ENCODE peak calls at places on chromosome 17, in five cellular contexts. One of them, this sample, is unnamed. For H3K9me3, the result is how much of the 10 kb centered on the place peaks cover.

GRCh38 chr17:57331423-57331822 is 75.1 kb downstream of the MSI2 start:
- DNase-seq in upper lobe of left lung: no peak
- DNase-seq in OCI-LY7: no peak
- DNase-seq in IMR-90: no peak
- DNase-seq in fibroblast of lung: no peak
- DNase-seq in this sample: no peak

GRCh38 chr17:77815127-77815905 is 143.2 kb upstream of the TNRC6C start:
- DNase-seq in upper lobe of left lung: no peak
- DNase-seq in OCI-LY7: no peak
- DNase-seq in IMR-90: no peak
- DNase-seq in fibroblast of lung: no peak
- DNase-seq in this sample: no peak

GRCh38 chr17:37519241-37519985 is 29.7 kb downstream of the DUSP14 start:
- DNase-seq in upper lobe of left lung: no peak
- DNase-seq in OCI-LY7: no peak
- DNase-seq in IMR-90: peak
- DNase-seq in fibroblast of lung: peak
- DNase-seq in this sample: no peak

GRCh38 chr17:41710472-41711090 is 1.6 kb upstream of the GAST start:
- DNase-seq in upper lobe of left lung: no peak
- DNase-seq in OCI-LY7: no peak
- DNase-seq in IMR-90: peak
- DNase-seq in fibroblast of lung: peak
- DNase-seq in this sample: peak

GRCh38 chr17:67474081-67474661 is 97.1 kb downstream of the PITPNC1 start:
- DNase-seq in upper lobe of left lung: no peak
- DNase-seq in OCI-LY7: no peak
- DNase-seq in IMR-90: peak
- DNase-seq in fibroblast of lung: peak
- DNase-seq in this sample: no peak

GRCh38 chr17:69967910-69968411 is 107.1 kb upstream of the KCNJ16 start:
- DNase-seq in upper lobe of left lung: no peak
- DNase-seq in OCI-LY7: no peak
- DNase-seq in IMR-90: peak
- DNase-seq in fibroblast of lung: peak
- DNase-seq in this sample: peak

GRCh38 chr17:31596382-31597323 is 205.2 kb downstream of the RAB11FIP4 start:
- DNase-seq in upper lobe of left lung: peak
- DNase-seq in OCI-LY7: peak
- DNase-seq in IMR-90: peak
- DNase-seq in fibroblast of lung: peak
- DNase-seq in this sample: peak

GRCh38 chr17:49946964-49947584 is 21.9 kb upstream of the DLX4 start:
- DNase-seq in upper lobe of left lung: no peak
- DNase-seq in OCI-LY7: no peak
- DNase-seq in IMR-90: no peak
- DNase-seq in fibroblast of lung: no peak
- DNase-seq in this sample: no peak

GRCh38 chr17:2815781-2816185 is 19.5 kb downstream of the RAP1GAP2 start:
- DNase-seq in upper lobe of left lung: no peak
- DNase-seq in OCI-LY7: no peak
- DNase-seq in IMR-90: no peak
- DNase-seq in fibroblast of lung: no peak
- DNase-seq in this sample: no peak

GRCh38 chr17:79850571-79851460 is 11.6 kb upstream of the CBX4 start:
- DNase-seq in upper lobe of left lung: no peak
- DNase-seq in OCI-LY7: no peak
- DNase-seq in IMR-90: peak
- DNase-seq in fibroblast of lung: peak
- DNase-seq in this sample: peak

DNA sequence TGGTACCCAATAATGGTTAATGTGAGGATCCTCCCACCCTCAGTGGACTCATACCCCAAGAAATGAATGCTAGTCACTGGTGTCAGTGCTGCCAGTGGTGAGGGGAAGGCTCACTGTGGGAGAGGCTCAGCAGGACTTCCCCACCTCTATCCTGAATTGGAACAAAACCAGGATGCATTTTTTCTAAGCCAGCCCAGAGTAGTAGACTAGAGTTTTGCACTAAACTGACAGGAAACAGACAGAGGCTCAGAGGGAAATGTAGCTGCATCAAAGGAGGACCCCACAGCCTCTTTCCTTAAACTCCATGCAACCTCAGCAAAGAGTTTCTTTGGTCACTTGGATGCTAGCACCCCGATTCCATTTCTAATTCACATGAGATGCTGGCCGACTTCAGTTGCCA is 10.6 kb upstream of the SKAP1 start:
- DNase-seq in upper lobe of left lung: no peak
- DNase-seq in OCI-LY7: peak
- DNase-seq in IMR-90: no peak
- DNase-seq in fibroblast of lung: no peak
- DNase-seq in this sample: no peak
- H3K9me3 ChIP-seq in upper lobe of left lung: under half
- H3K9me3 ChIP-seq in OCI-LY7: under half
- H3K9me3 ChIP-seq in IMR-90: under half
- H3K9me3 ChIP-seq in fibroblast of lung: under half
- H3K9me3 ChIP-seq in this sample: under half

GRCh38 chr17:491086-492014 is 138.7 kb upstream of the RPH3AL start:
- DNase-seq in upper lobe of left lung: peak
- DNase-seq in OCI-LY7: peak
- DNase-seq in IMR-90: peak
- DNase-seq in fibroblast of lung: peak
- DNase-seq in this sample: no peak

GRCh38 chr17:493666-494065 is 141.1 kb upstream of the RPH3AL start:
- DNase-seq in upper lobe of left lung: no peak
- DNase-seq in OCI-LY7: no peak
- DNase-seq in IMR-90: no peak
- DNase-seq in fibroblast of lung: no peak
- DNase-seq in this sample: no peak

GRCh38 chr17:489758-490329 is 137.2 kb upstream of the RPH3AL start:
- DNase-seq in upper lobe of left lung: peak
- DNase-seq in OCI-LY7: peak
- DNase-seq in IMR-90: peak
- DNase-seq in fibroblast of lung: peak
- DNase-seq in this sample: no peak

GRCh38 chr17:492015-492399 is 139.4 kb upstream of the RPH3AL start:
- DNase-seq in upper lobe of left lung: no peak
- DNase-seq in OCI-LY7: no peak
- DNase-seq in IMR-90: no peak
- DNase-seq in fibroblast of lung: no peak
- DNase-seq in this sample: no peak

GRCh38 chr17:488993-489757 is 136.6 kb upstream of the RPH3AL start:
- DNase-seq in upper lobe of left lung: no peak
- DNase-seq in OCI-LY7: peak
- DNase-seq in IMR-90: peak
- DNase-seq in fibroblast of lung: peak
- DNase-seq in this sample: no peak
- H3K4me3 ChIP-seq in upper lobe of left lung: peak
- H3K4me3 ChIP-seq in OCI-LY7: peak
- H3K4me3 ChIP-seq in IMR-90: peak
- H3K4me3 ChIP-seq in fibroblast of lung: peak
- H3K4me3 ChIP-seq in this sample: peak

DNA sequence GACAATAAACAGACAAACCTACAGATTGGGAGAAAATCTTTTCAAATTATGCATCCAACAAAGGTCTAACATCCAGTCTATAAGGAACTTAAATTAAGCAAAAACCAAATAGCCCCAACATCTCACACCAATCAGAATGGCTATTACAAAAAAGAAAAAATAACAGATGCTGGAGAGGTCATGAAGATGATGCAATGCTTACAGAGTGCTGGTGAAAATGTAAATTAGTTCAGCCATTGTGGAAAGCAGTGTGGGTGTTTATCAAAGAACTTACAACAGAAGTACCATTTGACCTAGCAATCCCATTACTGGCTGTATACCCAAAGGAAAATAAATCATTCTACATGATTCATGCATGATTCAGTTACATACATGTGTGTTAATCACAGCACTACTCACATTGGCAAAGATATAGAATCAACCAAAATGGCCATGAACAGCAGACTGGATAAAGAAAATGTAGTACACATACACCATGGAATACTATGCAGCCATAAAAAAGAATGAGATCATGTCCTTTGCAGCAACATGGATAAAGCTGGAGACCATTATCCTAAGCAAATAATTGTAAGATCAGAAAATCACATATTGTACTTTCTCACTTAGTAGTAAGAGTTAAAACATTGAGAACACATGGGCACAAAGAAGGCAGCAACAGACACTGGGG is 223.9 kb upstream of the WSB1 start:
- DNase-seq in upper lobe of left lung: no peak
- DNase-seq in OCI-LY7: no peak
- DNase-seq in IMR-90: no peak
- DNase-seq in fibroblast of lung: no peak
- DNase-seq in this sample: no peak
- H3K9me3 ChIP-seq in upper lobe of left lung: under half
- H3K9me3 ChIP-seq in OCI-LY7: under half
- H3K9me3 ChIP-seq in IMR-90: under half
- H3K9me3 ChIP-seq in fibroblast of lung: under half
- H3K9me3 ChIP-seq in this sample: under half

GRCh38 chr17:58370309-58370708 is 18.3 kb upstream of the SUPT4H1 start:
- DNase-seq in upper lobe of left lung: no peak
- DNase-seq in OCI-LY7: no peak
- DNase-seq in IMR-90: no peak
- DNase-seq in fibroblast of lung: no peak
- DNase-seq in this sample: no peak

GRCh38 chr17:58367462-58367861 is 15.5 kb upstream of the SUPT4H1 start:
- DNase-seq in upper lobe of left lung: no peak
- DNase-seq in OCI-LY7: no peak
- DNase-seq in IMR-90: no peak
- DNase-seq in fibroblast of lung: no peak
- DNase-seq in this sample: no peak

GRCh38 chr17:58368860-58369213 is 16.8 kb upstream of the SUPT4H1 start:
- DNase-seq in upper lobe of left lung: no peak
- DNase-seq in OCI-LY7: peak
- DNase-seq in IMR-90: no peak
- DNase-seq in fibroblast of lung: no peak
- DNase-seq in this sample: no peak

GRCh38 chr17:58370716-58371115 is 18.7 kb upstream of the SUPT4H1 start:
- DNase-seq in upper lobe of left lung: no peak
- DNase-seq in OCI-LY7: no peak
- DNase-seq in IMR-90: no peak
- DNase-seq in fibroblast of lung: no peak
- DNase-seq in this sample: no peak

DNA sequence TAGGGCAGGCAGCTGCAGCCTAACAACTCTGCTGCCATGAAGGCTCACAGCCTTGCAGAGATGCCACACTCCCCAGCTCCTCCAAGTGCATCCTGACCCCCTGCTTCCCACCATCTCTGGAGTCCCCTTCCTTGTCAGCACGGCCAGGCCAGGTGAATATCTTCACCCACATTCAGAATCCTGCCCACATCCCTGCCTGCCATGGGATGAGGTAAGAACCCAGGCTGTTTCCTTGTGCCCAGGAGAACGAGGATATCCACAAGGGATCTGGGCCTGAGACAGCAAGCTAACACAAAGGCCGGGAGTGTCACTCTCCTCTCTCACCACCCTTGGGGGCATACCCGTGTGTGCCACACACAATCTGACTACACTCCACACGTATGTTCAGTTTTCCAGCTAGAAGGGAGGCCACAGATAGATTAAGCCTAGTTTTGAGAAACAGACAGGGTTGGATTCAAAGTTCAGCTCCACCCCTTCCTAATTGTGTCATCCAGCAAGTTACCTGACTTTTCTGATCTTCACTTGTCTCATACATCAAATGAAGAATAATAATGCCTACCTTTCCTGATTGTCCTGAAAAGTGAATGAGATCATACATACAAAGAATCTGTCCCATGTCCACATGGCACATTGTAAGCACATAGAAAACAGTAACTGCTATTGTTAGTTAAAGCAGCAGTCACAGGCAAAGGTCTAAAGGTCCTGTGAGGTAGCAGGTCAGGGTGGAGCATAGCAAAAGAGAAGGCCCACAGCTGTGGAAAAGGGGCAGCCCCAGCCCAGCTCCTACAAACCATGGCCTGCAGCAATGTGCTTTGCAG is 17.4 kb upstream of the SUPT4H1 start:
- DNase-seq in upper lobe of left lung: no peak
- DNase-seq in OCI-LY7: no peak
- DNase-seq in IMR-90: no peak
- DNase-seq in fibroblast of lung: no peak
- DNase-seq in this sample: no peak
- H3K4me3 ChIP-seq in upper lobe of left lung: no peak
- H3K4me3 ChIP-seq in OCI-LY7: no peak
- H3K4me3 ChIP-seq in IMR-90: no peak
- H3K4me3 ChIP-seq in fibroblast of lung: no peak
- H3K4me3 ChIP-seq in this sample: no peak

DNA sequence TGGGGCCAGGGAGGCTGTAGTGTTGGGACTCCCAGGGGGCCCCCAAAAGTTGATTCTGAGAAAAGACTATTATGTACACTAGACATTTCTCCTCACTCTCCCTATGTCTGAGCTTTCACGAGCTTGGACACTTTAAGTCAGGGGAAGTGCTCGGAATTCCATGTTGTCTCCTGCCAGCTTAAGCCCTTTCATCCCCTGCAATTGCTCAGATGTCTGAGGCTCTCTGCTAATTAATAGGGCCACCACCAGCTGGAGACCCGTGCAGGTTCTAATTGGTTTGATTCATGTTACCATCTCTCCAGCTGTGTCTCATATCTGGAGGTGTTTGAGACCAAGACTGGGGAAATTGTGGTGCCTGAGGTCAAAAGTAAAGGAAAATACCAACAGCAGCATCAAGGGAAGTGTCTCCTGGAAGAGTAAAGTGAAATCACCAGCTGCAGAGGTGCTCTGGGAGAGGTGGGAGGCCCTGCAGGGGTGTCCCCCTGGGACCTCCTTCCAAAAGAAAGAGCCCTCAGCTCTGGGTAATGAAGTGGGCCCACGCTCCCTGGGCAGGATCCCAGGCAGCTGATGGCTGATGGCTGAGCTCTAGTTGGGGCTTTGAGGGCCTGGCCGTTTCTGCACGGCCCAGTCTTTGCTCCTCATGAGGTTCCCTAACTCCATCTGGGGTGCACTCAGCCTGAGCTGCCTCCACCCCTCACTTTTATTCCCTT is 5.8 kb upstream of the UTS2R start:
- DNase-seq in upper lobe of left lung: no peak
- DNase-seq in OCI-LY7: no peak
- DNase-seq in IMR-90: no peak
- DNase-seq in fibroblast of lung: no peak
- DNase-seq in this sample: no peak
- H3K9me3 ChIP-seq in upper lobe of left lung: under half
- H3K9me3 ChIP-seq in OCI-LY7: under half
- H3K9me3 ChIP-seq in IMR-90: under half
- H3K9me3 ChIP-seq in fibroblast of lung: under half
- H3K9me3 ChIP-seq in this sample: under half

GRCh38 chr17:13599808-13600398 is 1.8 kb downstream of the HS3ST3A1 start:
- DNase-seq in upper lobe of left lung: no peak
- DNase-seq in OCI-LY7: no peak
- DNase-seq in IMR-90: peak
- DNase-seq in fibroblast of lung: no peak
- DNase-seq in this sample: no peak
- H3K4me3 ChIP-seq in upper lobe of left lung: no peak
- H3K4me3 ChIP-seq in OCI-LY7: no peak
- H3K4me3 ChIP-seq in IMR-90: peak
- H3K4me3 ChIP-seq in fibroblast of lung: peak
- H3K4me3 ChIP-seq in this sample: no peak

This sample was measured in MG63.